ENCODE peak calls at places on chromosomes 2 and 18, in nine cellular contexts. R, Q, L, F, P, B, W, I and G are unnamed samples.

GRCh38 chr18:28854964-28855363 is 678.0 kb upstream of the CDH2 start:
- DNase-seq in W (no peak), Q (no peak), L (peak), I (no peak), P (no peak), F (peak), B (no peak), R (no peak), G (no peak)

GRCh38 chr2:109455731-109456691 is 157.8 kb downstream of the SEPTIN10 start:
- DNase-seq in I (no peak), P (no peak), L (no peak), W (no peak), Q (no peak), B (no peak), F (no peak), R (no peak), G (no peak)

GRCh38 chr2:46847185-46847710 is 68.4 kb downstream of the MCFD2 start:
- DNase-seq in I (peak), L (peak), Q (no peak), W (peak), F (peak), P (peak), B (peak), R (peak), G (no peak)

GRCh38 chr2:118584380-118584779 is 263.1 kb downstream of the EN1 start:
- DNase-seq in B (no peak), P (no peak), I (no peak), R (no peak), F (peak), L (no peak), W (no peak), Q (no peak), G (no peak)

GRCh38 chr2:119823734-119824334 is 64.1 kb downstream of the PTPN4 start:
- DNase-seq in F (no peak), I (no peak), P (peak), Q (no peak), B (no peak), L (peak), W (no peak), R (peak), G (no peak)

GRCh38 chr2:234003972-234004617 is 46.4 kb upstream of the SPP2 start:
- DNase-seq in P (no peak), Q (no peak), L (peak), R (peak), F (no peak), B (no peak), W (peak), I (no peak), G (peak)

GRCh38 chr2:68404901-68405799 is 40.1 kb downstream of the PLEK start:
- DNase-seq in P (peak), R (no peak), L (no peak), Q (no peak), I (no peak), B (no peak), W (no peak), F (no peak), G (no peak)

GRCh38 chr18:11004951-11005350 is 144.4 kb downstream of the PIEZO2 start:
- DNase-seq in L (no peak), W (no peak), P (no peak), R (no peak), F (no peak), Q (no peak), I (no peak), B (no peak), G (no peak)

GRCh38 chr18:55405655-55406373 is 182.2 kb downstream of the TCF4 start:
- DNase-seq in F (peak), B (peak), R (peak), P (peak), I (peak), L (peak), Q (peak), W (peak), G (peak)

GRCh38 chr2:231662028-231662810 is 46.1 kb upstream of the PTMA start:
- DNase-seq in B (peak), P (peak), L (peak), Q (peak), I (peak), W (peak), R (peak), F (no peak), G (peak)

GRCh38 chr2:31886700-31887099 is 124.1 kb downstream of the MEMO1 start:
- DNase-seq in Q (no peak), I (no peak), P (no peak), L (no peak), W (no peak), B (no peak), R (peak), F (no peak), G (no peak)

GRCh38 chr2:43227830-43228280 is 1.4 kb upstream of the ZFP36L2 start:
- DNase-seq in Q (no peak), P (no peak), L (no peak), B (no peak), I (no peak), F (no peak), R (no peak), W (no peak), G (no peak)